ENCODE peak calls at places on chromosomes 2 and 18, in five cellular contexts. W is GM13976, N is IMR-90, Q is astrocyte of the spinal cord, P is NCI-H187. H is an unnamed sample.

GRCh38 chr18:477565-477964 is 22.9 kb downstream of the COLEC12 start:
- DNase-seq in W (peak), N (no peak), Q (no peak), P (no peak), H (no peak)

GRCh38 chr18:33573193-33573592 is 4.8 kb upstream of the ASXL3 start:
- DNase-seq in W (no peak), N (no peak), Q (no peak), P (no peak), H (peak)

GRCh38 chr2:190511104-190511503 is 23.4 kb downstream of the NEMP2 start:
- DNase-seq in W (no peak), N (peak), Q (peak), P (no peak), H (no peak)

GRCh38 chr2:51516667-51517066 is 484.7 kb upstream of the NRXN1 start:
- DNase-seq in W (no peak), N (peak), Q (no peak), P (no peak), H (no peak)

GRCh38 chr2:227228061-227228667 is 63.7 kb downstream of the COL4A3 start:
- DNase-seq in W (no peak), N (no peak), Q (no peak), P (no peak), H (no peak)

GRCh38 chr2:194166818-194167217 is 1490.2 kb upstream of the SLC39A10 start:
- DNase-seq in W (no peak), N (no peak), Q (peak), P (no peak), H (no peak)

GRCh38 chr18:41324934-41325333 is 630.1 kb upstream of the PIK3C3 start:
- DNase-seq in W (no peak), N (peak), Q (peak), P (no peak), H (no peak)

GRCh38 chr2:127619191-127619590 is 26.8 kb upstream of the GPR17 start:
- DNase-seq in W (no peak), N (no peak), Q (no peak), P (no peak), H (no peak)

GRCh38 chr2:1705557-1706076 is 38.7 kb downstream of the PXDN start:
- DNase-seq in W (no peak), N (no peak), Q (no peak), P (no peak), H (no peak)

GRCh38 chr2:46589381-46589780 is 110.0 kb downstream of the TMEM247 start:
- DNase-seq in W (no peak), N (no peak), Q (no peak), P (no peak), H (no peak)

GRCh38 chr2:62189196-62189595 is 6.7 kb upstream of the B3GNT2 start:
- DNase-seq in W (no peak), N (no peak), Q (no peak), P (no peak), H (no peak)

GRCh38 chr2:180656455-180656847 is 324.0 kb upstream of the UBE2E3 start:
- DNase-seq in W (no peak), N (peak), Q (peak), P (no peak), H (no peak)

GRCh38 chr18:24009651-24010333 is 4.8 kb upstream of the TTC39C start:
- DNase-seq in W (no peak), N (no peak), Q (no peak), P (peak), H (peak)

GRCh38 chr2:172554352-172555271 is 1.3 kb upstream of the PDK1 start:
- DNase-seq in W (no peak), N (no peak), Q (no peak), P (no peak), H (no peak)

GRCh38 chr18:12086249-12086648 is 7.4 kb upstream of the ANKRD62 start:
- DNase-seq in W (no peak), N (no peak), Q (no peak), P (no peak), H (no peak)

GRCh38 chr2:73907840-73908452 is 15.1 kb downstream of the ACTG2 start:
- DNase-seq in W (peak), N (peak), Q (peak), P (peak), H (no peak)

GRCh38 chr2:223414646-223415045 is 187.5 kb downstream of the SCG2 start:
- DNase-seq in W (no peak), N (peak), Q (peak), P (no peak), H (no peak)

GRCh38 chr2:109736177-109736827 is 57.8 kb upstream of the RGPD5 start:
- DNase-seq in W (peak), N (peak), Q (peak), P (no peak), H (no peak)

GRCh38 chr18:25605322-25605721 is 253.4 kb upstream of the ZNF521 start:
- DNase-seq in W (no peak), N (no peak), Q (no peak), P (no peak), H (no peak)

GRCh38 chr2:241859436-241860183 is 916 bp upstream of the PDCD1 start:
- DNase-seq in W (peak), N (peak), Q (no peak), P (no peak), H (no peak)

GRCh38 chr2:141590620-141591019 is 540.2 kb downstream of the LRP1B start:
- DNase-seq in W (no peak), N (no peak), Q (no peak), P (no peak), H (no peak)

GRCh38 chr2:173831312-173832229 is 133.6 kb downstream of the SP3 start:
- DNase-seq in W (no peak), N (peak), Q (peak), P (no peak), H (no peak)

GRCh38 chr2:220202066-220202465 is 574.6 kb downstream of the SLC4A3 start:
- DNase-seq in W (no peak), N (no peak), Q (no peak), P (no peak), H (no peak)

GRCh38 chr2:230762317-230762896 is 49.8 kb downstream of the CAB39 start:
- DNase-seq in W (no peak), N (no peak), Q (no peak), P (no peak), H (no peak)

GRCh38 chr2:54321062-54321461 is 65.0 kb upstream of the TSPYL6 start:
- DNase-seq in W (no peak), N (no peak), Q (no peak), P (no peak), H (no peak)

GRCh38 chr2:10951558-10952414 is 40.1 kb downstream of the KCNF1 start:
- DNase-seq in W (no peak), N (peak), Q (peak), P (no peak), H (no peak)

GRCh38 chr2:227402959-227403358 is 15.2 kb upstream of the SCYGR1 start:
- DNase-seq in W (no peak), N (no peak), Q (no peak), P (no peak), H (no peak)

GRCh38 chr2:179311071-179311470 is 46.4 kb upstream of the SESTD1 start:
- DNase-seq in W (no peak), N (no peak), Q (peak), P (no peak), H (no peak)

GRCh38 chr2:157761520-157761919 is 114.6 kb downstream of the ACVR1 start:
- DNase-seq in W (no peak), N (peak), Q (peak), P (no peak), H (no peak)

GRCh38 chr2:102065675-102066252 is 74.0 kb downstream of the IL1R2 start:
- DNase-seq in W (no peak), N (peak), Q (peak), P (no peak), H (no peak)

GRCh38 chr18:27685807-27686412 is 491.0 kb downstream of the CDH2 start:
- DNase-seq in W (no peak), N (peak), Q (peak), P (peak), H (no peak)

H was measured in NCI-H1436 treated with DMSO at 0.1 percent for 48 hours.